ENCODE peak calls at places on chromosome 13, in ten cellular contexts. E, L, T, M, W, P, X, S, H and N are unnamed samples. For H3K36me3, the result is how much of the 10 kb centered on the place peaks cover.

GRCh38 chr13:111555906-111556305 is 235.5 kb downstream of the TEX29 start:
- DNase-seq in X (no peak), W (no peak), P (no peak), S (no peak), M (no peak), T (no peak), H (no peak), E (no peak), L (no peak), N (no peak)

GRCh38 chr13:88063741-88064140 is 392.6 kb downstream of the SLITRK5 start:
- DNase-seq in E (no peak), P (no peak), H (no peak), T (no peak), L (no peak), S (no peak), M (peak), W (no peak), X (no peak), N (peak)

GRCh38 chr13:109281017-109281416 is 505.4 kb downstream of the IRS2 start:
- DNase-seq in E (no peak), W (no peak), L (no peak), P (no peak), X (no peak), S (no peak), M (no peak), T (no peak), H (no peak), N (no peak)

GRCh38 chr13:49183672-49184315 is 36.3 kb upstream of the MLNR start:
- DNase-seq in M (peak), W (peak), X (no peak), L (no peak), H (no peak), E (peak), T (no peak), P (no peak), S (no peak), N (peak)

GRCh38 chr13:97809576-97809975 is 143.9 kb upstream of the IPO5 start:
- DNase-seq in S (no peak), W (no peak), X (no peak), T (no peak), H (no peak), L (no peak), P (no peak), E (peak), M (peak), N (peak)

GRCh38 chr13:43058318-43058674 is 34.9 kb downstream of the DNAJC15 start:
- DNase-seq in S (no peak), H (no peak), X (peak), W (no peak), E (peak), T (no peak), P (no peak), M (peak), L (no peak), N (peak)

GRCh38 chr13:75050419-75051066 is 431.4 kb downstream of the TBC1D4 start:
- DNase-seq in P (no peak), H (no peak), L (no peak), M (peak), X (peak), E (peak), S (no peak), T (no peak), W (no peak), N (peak)

GRCh38 chr13:97259787-97260641 is 37.9 kb downstream of the MBNL2 start:
- DNase-seq in W (no peak), S (no peak), T (no peak), M (peak), X (peak), E (peak), L (no peak), H (no peak), P (no peak), N (peak)

GRCh38 chr13:64206430-64207225 is 2791.0 kb upstream of the PCDH20 start:
- DNase-seq in E (no peak), W (no peak), H (no peak), T (no peak), M (no peak), P (no peak), L (no peak), X (no peak), S (no peak), N (no peak)

GRCh38 chr13:21822029-21822428 is 151.2 kb downstream of the FGF9 start:
- DNase-seq in E (no peak), T (no peak), X (no peak), L (no peak), H (no peak), S (no peak), M (no peak), W (no peak), P (no peak), N (no peak)

GRCh38 chr13:39527961-39528720 is 74.9 kb downstream of the LHFPL6 start:
- DNase-seq in W (no peak), X (peak), P (no peak), H (no peak), M (peak), S (no peak), T (no peak), L (no peak), E (peak), N (peak)
- H3K4me3 ChIP-seq in W (no peak), X (no peak), P (no peak), H (no peak), M (peak), S (no peak), T (peak), L (no peak), E (no peak), N (no peak)

GRCh38 chr13:25335856-25336255 is 34.4 kb downstream of the NUP58 start:
- DNase-seq in T (no peak), W (no peak), M (peak), E (peak), H (no peak), P (no peak), S (no peak), L (no peak), X (no peak), N (no peak)
- H3K36me3 ChIP-seq in T (under half), W (half or more), M (under half), E (half or more), H (half or more), P (under half), S (under half), L (under half), X (under half), N (under half)

GRCh38 chr13:40355126-40355719 is 311.2 kb downstream of the FOXO1 start:
- DNase-seq in X (no peak), E (no peak), W (no peak), L (no peak), H (no peak), T (no peak), P (no peak), S (no peak), M (no peak), N (no peak)

GRCh38 chr13:40351537-40352384 is 314.7 kb downstream of the FOXO1 start:
- DNase-seq in L (no peak), E (no peak), T (no peak), H (no peak), M (no peak), W (no peak), X (no peak), S (no peak), P (no peak), N (no peak)

GRCh38 chr13:40350283-40350992 is 316.0 kb downstream of the FOXO1 start:
- DNase-seq in X (no peak), W (no peak), E (peak), P (no peak), S (no peak), T (no peak), M (peak), L (no peak), H (no peak), N (no peak)

GRCh38 chr13:40352807-40353562 is 313.5 kb downstream of the FOXO1 start:
- DNase-seq in E (peak), S (no peak), W (no peak), L (no peak), X (no peak), T (no peak), P (peak), H (no peak), M (peak), N (no peak)

GRCh38 chr13:40352385-40352778 is 314.1 kb downstream of the FOXO1 start:
- DNase-seq in W (no peak), M (peak), S (peak), P (no peak), L (no peak), H (no peak), E (peak), T (peak), X (no peak), N (no peak)
- H3K4me3 ChIP-seq in W (no peak), M (no peak), S (no peak), P (no peak), L (no peak), H (no peak), E (no peak), T (peak), X (no peak), N (no peak)

GRCh38 chr13:28322256-28322895 is 172.6 kb downstream of the FLT1 start:
- DNase-seq in P (no peak), H (no peak), L (no peak), S (no peak), E (no peak), X (peak), W (no peak), T (no peak), M (peak), N (no peak)
- H3K36me3 ChIP-seq in P (under half), H (under half), L (under half), S (under half), E (under half), X (under half), W (under half), T (under half), M (under half), N (under half)

GRCh38 chr13:51549050-51549449 is 35.2 kb upstream of the WDFY2 start:
- DNase-seq in E (no peak), W (no peak), T (no peak), H (no peak), S (no peak), L (no peak), M (no peak), P (no peak), X (no peak), N (peak)

GRCh38 chr13:51547425-51548176 is 36.7 kb upstream of the WDFY2 start:
- DNase-seq in H (no peak), M (no peak), W (no peak), E (no peak), P (no peak), S (no peak), X (no peak), T (no peak), L (no peak), N (no peak)

GRCh38 chr13:51550151-51550550 is 34.1 kb upstream of the WDFY2 start:
- DNase-seq in S (no peak), H (no peak), L (no peak), E (no peak), M (no peak), T (no peak), W (no peak), X (no peak), P (no peak), N (no peak)

GRCh38 chr13:51551446-51551845 is 32.8 kb upstream of the WDFY2 start:
- DNase-seq in W (no peak), M (no peak), E (no peak), H (no peak), L (no peak), S (no peak), P (no peak), T (no peak), X (no peak), N (no peak)

GRCh38 chr13:51549593-51549992 is 34.7 kb upstream of the WDFY2 start:
- DNase-seq in H (no peak), W (no peak), P (no peak), E (no peak), S (no peak), M (peak), L (no peak), X (no peak), T (no peak), N (peak)
- H3K4me3 ChIP-seq in H (no peak), W (no peak), P (no peak), E (no peak), S (no peak), M (no peak), L (no peak), X (no peak), T (no peak), N (no peak)

GRCh38 chr13:52136763-52137162 is 7.9 kb upstream of the NEK5 start:
- DNase-seq in P (no peak), T (no peak), W (no peak), M (no peak), S (no peak), E (no peak), H (no peak), X (no peak), L (no peak), N (no peak)
- H3K36me3 ChIP-seq in P (under half), T (under half), W (under half), M (under half), S (under half), E (under half), H (half or more), X (under half), L (under half), N (under half)

GRCh38 chr13:26880741-26881140 is 120.2 kb upstream of the GPR12 start:
- DNase-seq in W (no peak), S (no peak), X (no peak), P (no peak), T (no peak), E (peak), M (peak), L (no peak), H (no peak), N (no peak)
- H3K4me3 ChIP-seq in W (no peak), S (no peak), X (peak), P (no peak), T (no peak), E (no peak), M (no peak), L (no peak), H (no peak), N (no peak)

DNA sequence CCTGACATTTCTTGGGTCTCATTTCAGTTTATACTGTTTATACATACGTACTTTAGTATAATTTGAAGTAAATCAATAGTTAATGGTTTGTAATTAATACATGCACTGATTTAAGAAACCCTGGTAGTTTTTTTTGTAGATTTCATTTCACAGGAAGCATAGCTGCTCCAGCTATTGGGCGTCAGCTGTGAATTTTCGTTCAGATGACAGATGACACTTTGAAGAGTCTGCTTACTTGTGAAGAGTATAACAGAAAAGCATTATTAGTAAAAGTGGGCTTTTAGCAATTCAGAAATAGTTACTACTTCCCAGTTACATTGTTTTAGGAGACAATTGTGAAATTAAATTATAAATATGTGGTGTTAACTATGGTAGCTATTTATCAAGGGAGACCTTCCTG is 44.4 kb downstream of the METTL21C start:
- DNase-seq in X (no peak), H (no peak), S (no peak), W (no peak), M (no peak), L (no peak), P (no peak), E (no peak), T (no peak), N (no peak)
- H3K36me3 ChIP-seq in X (under half), H (half or more), S (under half), W (half or more), M (under half), L (under half), P (under half), E (half or more), T (under half), N (under half)

GRCh38 chr13:106513608-106514007 is 21.9 kb downstream of the EFNB2 start:
- DNase-seq in S (no peak), T (no peak), W (no peak), P (no peak), E (no peak), L (no peak), H (no peak), M (no peak), X (no peak), N (no peak)
- H3K4me3 ChIP-seq in S (no peak), T (no peak), W (no peak), P (no peak), E (no peak), L (no peak), H (no peak), M (no peak), X (no peak), N (no peak)

DNA sequence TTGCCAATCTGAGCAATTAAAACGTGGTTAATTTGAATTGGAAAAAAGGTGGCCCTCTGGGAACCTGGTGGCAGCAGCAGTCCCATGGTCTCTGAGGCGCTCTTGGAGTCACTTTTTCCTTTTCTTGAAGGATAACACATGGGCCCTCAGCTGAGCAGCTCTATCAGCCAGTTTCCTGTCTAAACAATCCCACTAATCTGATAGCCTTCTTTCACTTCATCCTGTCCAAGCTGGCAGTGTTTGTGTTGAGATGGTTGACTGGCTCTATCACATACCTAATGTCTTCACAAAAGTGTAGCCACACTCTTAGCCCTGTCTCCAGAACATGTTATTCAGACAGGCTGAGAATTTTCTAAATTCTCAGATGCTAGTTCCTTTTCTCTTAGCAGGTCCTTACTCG is 10.7 kb downstream of the MZT1 start:
- DNase-seq in L (no peak), T (no peak), S (no peak), H (no peak), M (no peak), X (peak), W (no peak), P (no peak), E (peak), N (no peak)
- H3K36me3 ChIP-seq in L (under half), T (under half), S (under half), H (half or more), M (under half), X (under half), W (half or more), P (under half), E (under half), N (under half)